ENCODE peak calls at places on chromosomes 1 and 21, in four cellular contexts. X is tibial nerve, F is heart left ventricle, S is heart right ventricle. H is an unnamed sample. For H3K9me3, the result is how much of the 10 kb centered on the place peaks cover.

GRCh38 chr1:23202263-23202749 is 15.0 kb downstream of the HTR1D start:
- DNase-seq in X (no peak), F (no peak), S (no peak), H (no peak)

GRCh38 chr1:184156521-184157395 is 105.2 kb downstream of the TSEN15 start:
- DNase-seq in S (no peak), X (no peak), F (no peak), H (no peak)

GRCh38 chr1:117600966-117601365 is 4.9 kb upstream of the TENT5C start:
- DNase-seq in X (no peak), F (no peak), S (no peak), H (no peak)

GRCh38 chr1:198497326-198498220 is 42.9 kb downstream of the ATP6V1G3 start:
- DNase-seq in F (no peak), S (no peak), X (no peak), H (no peak)

GRCh38 chr1:19762175-19762779 is 37.4 kb downstream of the TMCO4 start:
- DNase-seq in F (no peak), S (no peak), X (no peak), H (no peak)

GRCh38 chr1:180811886-180812285 is 100.8 kb upstream of the KIAA1614 start:
- DNase-seq in F (no peak), X (no peak), S (no peak), H (no peak)

GRCh38 chr1:73327180-73327793 is 870.7 kb downstream of the LRRIQ3 start:
- DNase-seq in F (no peak), S (no peak), X (no peak), H (no peak)

GRCh38 chr1:235417101-235417697 is 50.0 kb downstream of the TBCE start:
- DNase-seq in S (no peak), F (no peak), X (peak), H (peak)

GRCh38 chr1:3567405-3567804 is 43.9 kb downstream of the MEGF6 start:
- DNase-seq in X (no peak), S (no peak), F (no peak), H (no peak)

GRCh38 chr1:22408180-22408579 is 43.5 kb upstream of the ZBTB40 start:
- DNase-seq in S (no peak), X (no peak), F (no peak), H (no peak)

GRCh38 chr1:31939484-31940329 is 1.5 kb upstream of the PTP4A2 start:
- DNase-seq in F (no peak), S (no peak), X (peak), H (peak)

GRCh38 chr1:21280482-21280881 is 9.8 kb downstream of the ECE1 start:
- DNase-seq in S (no peak), X (no peak), F (no peak), H (no peak)

GRCh38 chr1:119353851-119354250 is 14.7 kb upstream of the HAO2 start:
- DNase-seq in X (no peak), S (no peak), F (no peak), H (no peak)

GRCh38 chr21:41955516-41955915 is 1.7 kb upstream of the C2CD2 start:
- DNase-seq in F (no peak), X (no peak), S (no peak), H (no peak)

GRCh38 chr1:13930151-13930550 is 230.2 kb downstream of the PRDM2 start:
- DNase-seq in X (no peak), F (no peak), S (no peak), H (no peak)

GRCh38 chr1:92538413-92539061 is 51.8 kb upstream of the GFI1 start:
- DNase-seq in S (no peak), X (no peak), F (no peak), H (no peak)

GRCh38 chr1:207028884-207029283 is 3.7 kb downstream of the C1orf116 start:
- DNase-seq in S (no peak), X (no peak), F (no peak), H (no peak)

GRCh38 chr1:121516279-121516967 is 331.6 kb downstream of the SRGAP2C start:
- DNase-seq in X (peak), F (peak), S (peak), H (no peak)

GRCh38 chr21:36203603-36203889 is 46.9 kb downstream of the DOP1B start:
- DNase-seq in S (no peak), F (no peak), X (no peak), H (no peak)

GRCh38 chr21:38985423-38986378 is 180.0 kb downstream of the ETS2 start:
- DNase-seq in X (peak), S (peak), F (peak), H (no peak)

GRCh38 chr1:43632135-43632670 is 17.7 kb upstream of the KDM4A start:
- DNase-seq in S (no peak), X (no peak), F (no peak), H (no peak)

GRCh38 chr1:200838676-200839445 is 33.9 kb upstream of the GPR25 start:
- DNase-seq in F (no peak), X (no peak), S (no peak), H (no peak)

GRCh38 chr1:210232524-210233215 is at the start of gene SERTAD4:
- DNase-seq in F (peak), S (peak), X (peak), H (no peak)

GRCh38 chr1:6858586-6858985 is 73.3 kb downstream of the CAMTA1 start:
- DNase-seq in F (no peak), S (no peak), X (no peak), H (no peak)

GRCh38 chr1:156346636-156347035 is 8.3 kb downstream of the TSACC start:
- DNase-seq in S (no peak), X (no peak), F (no peak), H (no peak)

GRCh38 chr1:246537887-246538286 is 28.2 kb downstream of the TFB2M start:
- DNase-seq in X (no peak), F (no peak), S (no peak), H (no peak)

GRCh38 chr1:168136709-168137514 is at the start of gene GPR161:
- DNase-seq in X (peak), S (peak), F (peak), H (no peak)

GRCh38 chr1:8880068-8880676 is 1.7 kb upstream of the ENO1 start:
- DNase-seq in X (peak), F (no peak), S (no peak), H (no peak)

GRCh38 chr1:154682252-154682651 is 74.3 kb upstream of the ADAR start:
- DNase-seq in F (no peak), X (no peak), S (no peak), H (no peak)

GRCh38 chr21:42148097-42148496 is 70.8 kb upstream of the ABCG1 start:
- DNase-seq in S (no peak), F (no peak), X (no peak), H (no peak)

GRCh38 chr1:229024528-229025119 is 246.3 kb upstream of the RAB4A start:
- DNase-seq in F (peak), X (peak), S (no peak), H (no peak)

GRCh38 chr1:22864886-22865285 is 107.8 kb downstream of the LACTBL1 start:
- DNase-seq in S (no peak), F (no peak), X (no peak), H (no peak)

GRCh38 chr1:242147096-242147976 is 148.4 kb upstream of the MAP1LC3C start:
- DNase-seq in S (no peak), F (no peak), X (no peak), H (no peak)

GRCh38 chr21:37383066-37383465 is 16.5 kb downstream of the DYRK1A start:
- DNase-seq in F (no peak), X (no peak), S (no peak), H (no peak)

GRCh38 chr1:93649231-93649630 is 32.4 kb downstream of the BCAR3 start:
- DNase-seq in S (no peak), F (no peak), X (no peak), H (no peak)

GRCh38 chr1:16152521-16153087 is 3.3 kb downstream of the EPHA2 start:
- DNase-seq in S (peak), F (peak), X (no peak), H (no peak)

GRCh38 chr1:164356511-164356910 is 202.5 kb upstream of the PBX1 start:
- DNase-seq in S (no peak), X (no peak), F (no peak), H (no peak)

GRCh38 chr1:238466459-238466858 is 575.7 kb upstream of the ZP4 start:
- DNase-seq in F (no peak), X (no peak), S (no peak), H (no peak)
- H3K9me3 ChIP-seq in F (under half), X (under half), S (under half), H (under half)

DNA sequence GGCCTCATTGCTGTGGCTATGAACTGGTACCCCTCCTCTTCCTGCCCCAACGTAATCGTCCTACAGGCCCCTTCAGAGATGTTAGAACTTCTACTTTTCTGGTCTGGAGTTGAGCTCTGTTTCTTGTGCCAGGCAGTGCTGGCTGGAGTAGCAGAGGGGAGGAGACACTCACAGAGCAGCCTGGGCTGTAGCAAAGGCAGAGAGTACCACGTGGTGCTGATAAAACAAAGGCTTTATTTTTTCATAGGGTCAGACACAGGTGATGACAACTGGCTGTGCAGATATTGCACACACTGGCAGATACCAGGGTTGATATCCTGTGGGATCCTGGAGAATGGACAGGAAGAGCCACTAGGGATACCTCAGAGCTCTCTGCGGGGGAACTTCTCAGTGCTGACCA is 23.2 kb downstream of the CRCT1 start:
- DNase-seq in X (no peak), S (no peak), F (no peak), H (no peak)
- H3K9me3 ChIP-seq in X (under half), S (under half), F (under half), H (under half)

DNA sequence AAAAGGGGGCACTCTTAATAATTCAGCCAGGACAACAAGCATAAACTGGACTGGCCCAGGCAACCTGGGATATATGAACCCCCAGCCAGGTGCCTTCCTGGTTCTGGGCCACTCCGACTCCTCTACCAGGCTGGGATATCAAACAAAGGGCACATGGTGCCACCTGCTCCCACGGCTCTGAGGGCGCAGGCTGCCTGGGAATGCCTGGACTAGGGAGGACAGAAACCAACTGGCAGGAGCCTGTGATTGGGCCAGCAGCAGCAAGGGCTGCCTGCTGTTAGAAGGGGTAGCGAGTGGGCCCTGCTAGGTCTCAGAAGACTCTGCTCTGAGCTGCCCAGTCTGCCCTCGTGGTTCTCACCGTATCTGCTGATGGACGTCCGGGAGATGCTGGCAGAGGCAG is 123.2 kb upstream of the CD34 start:
- DNase-seq in X (no peak), F (no peak), S (no peak), H (no peak)
- H3K9me3 ChIP-seq in X (under half), F (under half), S (under half), H (under half)

GRCh38 chr1:5685446-5686040 is 306.7 kb downstream of the NPHP4 start:
- DNase-seq in F (no peak), X (no peak), S (no peak), H (no peak)
- H3K9me3 ChIP-seq in F (under half), X (under half), S (under half), H (under half)

DNA sequence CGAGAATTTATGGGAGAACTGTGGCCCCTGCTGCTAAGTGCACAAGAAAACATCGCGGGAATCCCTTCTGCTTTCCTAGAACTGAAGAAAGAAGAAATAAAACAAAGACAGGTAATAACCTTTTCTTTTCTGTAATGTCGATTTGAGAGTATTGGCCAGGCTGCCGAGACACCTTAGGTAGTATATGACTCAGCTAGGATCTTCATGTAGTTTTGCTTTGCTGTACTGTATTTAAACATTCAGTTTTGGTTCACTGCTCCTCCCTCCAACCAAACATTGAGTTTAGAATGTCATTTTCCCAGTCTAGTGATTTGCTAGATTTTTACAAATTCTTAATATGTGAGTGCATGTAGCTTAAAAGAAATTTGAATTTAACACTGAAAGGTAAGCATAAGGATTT is 5.8 kb downstream of the SRRM1 start:
- DNase-seq in F (no peak), X (no peak), S (no peak), H (no peak)
- H3K9me3 ChIP-seq in F (under half), X (under half), S (under half), H (under half)

GRCh38 chr21:28439246-28439645 is 553.4 kb downstream of the LTN1 start:
- DNase-seq in S (no peak), F (no peak), X (no peak), H (no peak)
- H3K9me3 ChIP-seq in S (under half), F (under half), X (under half), H (under half)

GRCh38 chr1:17757426-17757825 is 2.3 kb downstream of the ACTL8 start:
- DNase-seq in X (no peak), S (no peak), F (no peak), H (no peak)
- H3K9me3 ChIP-seq in X (half or more), S (under half), F (half or more), H (under half)

DNA sequence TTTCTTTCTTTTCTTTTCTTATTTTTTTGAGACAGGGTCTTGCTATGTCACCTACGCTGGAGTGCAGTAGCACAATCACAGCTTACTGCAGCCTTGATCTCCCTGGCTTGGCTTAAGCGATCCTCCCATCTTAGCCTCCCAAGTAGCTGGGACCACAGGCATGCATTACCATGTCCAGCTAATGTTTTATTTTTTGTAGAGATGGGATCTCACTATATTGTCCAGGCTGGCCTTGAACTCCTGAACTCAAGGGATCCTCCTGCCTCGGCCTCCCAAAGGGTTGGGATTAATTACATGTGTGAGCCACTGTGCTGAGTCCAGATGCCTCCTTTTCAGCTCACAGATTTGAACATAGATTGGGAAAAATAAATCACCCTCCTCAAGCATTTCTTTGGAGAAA is 95.7 kb downstream of the UROD start:
- DNase-seq in F (no peak), S (no peak), X (no peak), H (no peak)
- H3K9me3 ChIP-seq in F (under half), S (under half), X (under half), H (under half)

H was measured in T-helper 17 cell.